ENCODE peak calls at places on chromosomes 6 and 20, in six cellular contexts. One of them, this sample, is unnamed.

GRCh38 chr6:134436281-134436815 is 118.4 kb upstream of the SGK1 start:
- DNase-seq in HCT116: peak; percentile 75
- DNase-seq in GM23248: peak; percentile 98
- DNase-seq in GM23338: no peak
- DNase-seq in SK-N-SH: no peak
- DNase-seq in PC-3: peak; percentile 90
- DNase-seq in this sample: peak; percentile 71

GRCh38 chr6:108275971-108276370 is 15.1 kb upstream of the SNX3 start:
- DNase-seq in HCT116: no peak
- DNase-seq in GM23248: no peak
- DNase-seq in GM23338: no peak
- DNase-seq in SK-N-SH: no peak
- DNase-seq in PC-3: no peak
- DNase-seq in this sample: peak; percentile 17

GRCh38 chr20:53263554-53264438 is 291.6 kb downstream of the TSHZ2 start:
- DNase-seq in HCT116: no peak
- DNase-seq in GM23248: no peak
- DNase-seq in GM23338: no peak
- DNase-seq in SK-N-SH: no peak
- DNase-seq in PC-3: no peak
- DNase-seq in this sample: no peak

GRCh38 chr6:16391451-16391912 is 153.1 kb downstream of the GMPR start:
- DNase-seq in HCT116: no peak
- DNase-seq in GM23248: peak; percentile 26
- DNase-seq in GM23338: no peak
- DNase-seq in SK-N-SH: no peak
- DNase-seq in PC-3: no peak
- DNase-seq in this sample: no peak

GRCh38 chr20:7703436-7703835 is 236.8 kb downstream of the HAO1 start:
- DNase-seq in HCT116: no peak
- DNase-seq in GM23248: no peak
- DNase-seq in GM23338: no peak
- DNase-seq in SK-N-SH: no peak
- DNase-seq in PC-3: no peak
- DNase-seq in this sample: no peak

GRCh38 chr6:87972279-87972678 is 75.4 kb upstream of the SPACA1 start:
- DNase-seq in HCT116: no peak
- DNase-seq in GM23248: no peak
- DNase-seq in GM23338: no peak
- DNase-seq in SK-N-SH: no peak
- DNase-seq in PC-3: no peak
- DNase-seq in this sample: no peak

GRCh38 chr6:27966044-27966443 is 9.0 kb downstream of the OR2B6 start:
- DNase-seq in HCT116: no peak
- DNase-seq in GM23248: no peak
- DNase-seq in GM23338: no peak
- DNase-seq in SK-N-SH: no peak
- DNase-seq in PC-3: no peak
- DNase-seq in this sample: no peak

GRCh38 chr20:59181936-59182335 is 18.3 kb downstream of the ZNF831 start:
- DNase-seq in HCT116: no peak
- DNase-seq in GM23248: no peak
- DNase-seq in GM23338: no peak
- DNase-seq in SK-N-SH: no peak
- DNase-seq in PC-3: no peak
- DNase-seq in this sample: no peak

GRCh38 chr6:101700655-101701054 is 307.1 kb downstream of the GRIK2 start:
- DNase-seq in HCT116: no peak
- DNase-seq in GM23248: no peak
- DNase-seq in GM23338: peak; percentile 30
- DNase-seq in SK-N-SH: no peak
- DNase-seq in PC-3: no peak
- DNase-seq in this sample: no peak

GRCh38 chr6:132147530-132148011 is 196.4 kb upstream of the CCN2 start:
- DNase-seq in HCT116: no peak
- DNase-seq in GM23248: peak; percentile 99
- DNase-seq in GM23338: peak; percentile 12
- DNase-seq in SK-N-SH: no peak
- DNase-seq in PC-3: no peak
- DNase-seq in this sample: no peak

GRCh38 chr6:5497896-5498578 is 236.7 kb downstream of the FARS2 start:
- DNase-seq in HCT116: no peak
- DNase-seq in GM23248: peak; percentile 92
- DNase-seq in GM23338: no peak
- DNase-seq in SK-N-SH: peak; percentile 10
- DNase-seq in PC-3: peak; percentile 80
- DNase-seq in this sample: no peak

GRCh38 chr20:35839891-35840290 is 68.1 kb downstream of the PHF20 start:
- DNase-seq in HCT116: no peak
- DNase-seq in GM23248: no peak
- DNase-seq in GM23338: no peak
- DNase-seq in SK-N-SH: no peak
- DNase-seq in PC-3: no peak
- DNase-seq in this sample: no peak

GRCh38 chr6:29834564-29835436 is 7.2 kb downstream of the HLA-G start:
- DNase-seq in HCT116: no peak
- DNase-seq in GM23248: peak; percentile 51
- DNase-seq in GM23338: peak; percentile 83
- DNase-seq in SK-N-SH: peak; percentile 41
- DNase-seq in PC-3: peak; percentile 62
- DNase-seq in this sample: no peak

GRCh38 chr6:83108378-83108777 is 40.9 kb downstream of the DOP1A start:
- DNase-seq in HCT116: no peak
- DNase-seq in GM23248: no peak
- DNase-seq in GM23338: no peak
- DNase-seq in SK-N-SH: no peak
- DNase-seq in PC-3: no peak
- DNase-seq in this sample: no peak

GRCh38 chr6:141097471-141097870 is 1035.3 kb upstream of the GJE1 start:
- DNase-seq in HCT116: no peak
- DNase-seq in GM23248: peak; percentile 48
- DNase-seq in GM23338: no peak
- DNase-seq in SK-N-SH: no peak
- DNase-seq in PC-3: no peak
- DNase-seq in this sample: no peak

GRCh38 chr6:90251295-90251992 is 45.2 kb downstream of the BACH2 start:
- DNase-seq in HCT116: no peak
- DNase-seq in GM23248: no peak
- DNase-seq in GM23338: no peak
- DNase-seq in SK-N-SH: no peak
- DNase-seq in PC-3: no peak
- DNase-seq in this sample: no peak

GRCh38 chr20:61355585-61355984 is 103.5 kb downstream of the CDH4 start:
- DNase-seq in HCT116: no peak
- DNase-seq in GM23248: no peak
- DNase-seq in GM23338: no peak
- DNase-seq in SK-N-SH: no peak
- DNase-seq in PC-3: no peak
- DNase-seq in this sample: no peak

GRCh38 chr20:4229415-4229814 is 214.1 kb upstream of the RNF24 start:
- DNase-seq in HCT116: no peak
- DNase-seq in GM23248: no peak
- DNase-seq in GM23338: no peak
- DNase-seq in SK-N-SH: no peak
- DNase-seq in PC-3: no peak
- DNase-seq in this sample: no peak

GRCh38 chr6:138309695-138310094 is 68.0 kb upstream of the SMIM28 start:
- DNase-seq in HCT116: no peak
- DNase-seq in GM23248: no peak
- DNase-seq in GM23338: no peak
- DNase-seq in SK-N-SH: no peak
- DNase-seq in PC-3: no peak
- DNase-seq in this sample: no peak

GRCh38 chr6:21596379-21597242 is 3.1 kb downstream of the SOX4 start:
- DNase-seq in HCT116: no peak
- DNase-seq in GM23248: peak; percentile 82
- DNase-seq in GM23338: peak; percentile 73
- DNase-seq in SK-N-SH: peak; percentile 68
- DNase-seq in PC-3: peak; percentile 66
- DNase-seq in this sample: peak; percentile 57

GRCh38 chr6:110689275-110689935 is 125.9 kb downstream of the CDK19 start:
- DNase-seq in HCT116: no peak
- DNase-seq in GM23248: no peak
- DNase-seq in GM23338: peak; percentile 41
- DNase-seq in SK-N-SH: no peak
- DNase-seq in PC-3: peak; percentile 63
- DNase-seq in this sample: no peak

GRCh38 chr6:110688661-110689268 is 126.5 kb downstream of the CDK19 start:
- DNase-seq in HCT116: no peak
- DNase-seq in GM23248: no peak
- DNase-seq in GM23338: peak; percentile 10
- DNase-seq in SK-N-SH: no peak
- DNase-seq in PC-3: peak; percentile 60
- DNase-seq in this sample: no peak

GRCh38 chr6:110690916-110691315 is 124.4 kb downstream of the CDK19 start:
- DNase-seq in HCT116: no peak
- DNase-seq in GM23248: no peak
- DNase-seq in GM23338: no peak
- DNase-seq in SK-N-SH: no peak
- DNase-seq in PC-3: no peak
- DNase-seq in this sample: no peak

GRCh38 chr6:110687326-110687725 is 127.9 kb downstream of the CDK19 start:
- DNase-seq in HCT116: no peak
- DNase-seq in GM23248: no peak
- DNase-seq in GM23338: no peak
- DNase-seq in SK-N-SH: no peak
- DNase-seq in PC-3: no peak
- DNase-seq in this sample: no peak

DNA sequence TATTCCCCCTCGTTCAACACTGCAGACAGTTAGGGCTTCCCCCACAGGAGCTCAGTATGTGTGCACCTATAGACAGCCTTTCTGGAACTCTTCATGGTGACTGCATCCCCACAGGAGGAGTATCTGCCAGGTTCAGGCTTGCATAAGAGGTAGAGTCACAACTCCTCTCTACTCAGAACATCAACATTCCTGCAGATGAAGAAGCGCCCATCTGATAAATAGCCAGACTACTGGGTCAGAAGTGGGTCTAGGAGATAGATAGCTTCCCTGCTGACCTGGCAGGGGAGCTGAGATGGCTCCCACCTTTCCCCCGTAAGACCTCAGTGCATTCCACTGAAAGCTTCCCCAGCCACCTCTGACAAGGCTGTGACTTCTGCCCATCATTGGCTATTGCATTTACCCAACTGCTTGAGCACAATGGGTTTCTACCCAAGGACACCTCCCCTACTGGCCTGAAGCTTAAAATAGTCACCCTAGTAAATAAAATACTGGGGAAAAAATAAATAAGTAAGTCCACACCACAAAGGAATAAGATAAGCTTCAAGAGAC is 125.1 kb downstream of the CDK19 start:
- DNase-seq in HCT116: no peak
- DNase-seq in GM23248: no peak
- DNase-seq in GM23338: no peak
- DNase-seq in SK-N-SH: no peak
- DNase-seq in PC-3: no peak
- DNase-seq in this sample: no peak
- H3K4me2 ChIP-seq in HCT116: no peak overlapping the region
- H3K4me2 ChIP-seq in GM23248: no peak overlapping the region
- H3K4me2 ChIP-seq in GM23338: no peak overlapping the region
- H3K4me2 ChIP-seq in SK-N-SH: no peak overlapping the region
- H3K4me2 ChIP-seq in PC-3: no peak overlapping the region
- H3K4me2 ChIP-seq in this sample: no peak overlapping the region

DNA sequence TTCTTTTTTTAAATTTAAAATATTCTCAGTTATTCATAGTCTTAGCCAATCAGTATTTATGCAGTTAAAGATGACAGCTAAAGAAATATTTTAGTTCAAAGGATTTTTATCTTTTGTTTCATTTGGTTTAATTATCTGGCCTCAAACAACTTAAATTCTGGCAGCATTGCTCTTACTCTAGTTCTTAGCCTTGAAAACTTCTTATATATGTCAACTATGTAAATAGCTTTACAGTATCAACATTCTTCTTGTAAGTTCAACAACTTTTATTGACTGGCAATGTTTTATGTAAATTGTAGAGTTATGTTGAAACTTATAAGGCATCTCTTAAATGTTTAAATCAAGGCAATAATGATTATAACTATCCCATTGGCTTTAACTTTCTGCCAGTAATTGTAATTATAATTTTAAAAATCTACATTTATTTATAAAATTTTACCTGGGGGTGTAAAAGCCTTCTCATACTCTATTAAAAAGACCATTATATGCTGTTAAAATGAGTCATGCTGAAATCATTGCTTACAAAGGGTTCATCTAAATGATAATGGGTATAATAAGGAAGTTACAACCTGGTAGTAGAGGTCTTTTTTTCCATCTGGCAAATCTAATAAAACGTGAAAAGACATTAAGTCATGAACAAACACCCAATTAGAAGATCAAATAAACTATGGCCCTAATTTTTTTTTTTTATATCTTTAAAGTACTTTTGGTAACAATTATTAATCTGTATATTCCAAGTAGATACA is 45.8 kb upstream of the FAM184A start:
- DNase-seq in HCT116: no peak
- DNase-seq in GM23248: no peak
- DNase-seq in GM23338: no peak
- DNase-seq in SK-N-SH: no peak
- DNase-seq in PC-3: peak; percentile 70
- DNase-seq in this sample: no peak
- H3K4me3 ChIP-seq in HCT116: no peak overlapping the region
- H3K4me3 ChIP-seq in GM23248: no peak overlapping the region
- H3K4me3 ChIP-seq in GM23338: no peak overlapping the region
- H3K4me3 ChIP-seq in SK-N-SH: no peak overlapping the region
- H3K4me3 ChIP-seq in PC-3: no peak overlapping the region
- H3K4me3 ChIP-seq in this sample: no peak overlapping the region

GRCh38 chr6:14630136-14630535 is 512.6 kb downstream of the CD83 start:
- DNase-seq in HCT116: no peak
- DNase-seq in GM23248: no peak
- DNase-seq in GM23338: no peak
- DNase-seq in SK-N-SH: no peak
- DNase-seq in PC-3: no peak
- DNase-seq in this sample: no peak

GRCh38 chr6:14622878-14623542 is 505.4 kb downstream of the CD83 start:
- DNase-seq in HCT116: no peak
- DNase-seq in GM23248: no peak
- DNase-seq in GM23338: no peak
- DNase-seq in SK-N-SH: no peak
- DNase-seq in PC-3: no peak
- DNase-seq in this sample: no peak

GRCh38 chr6:14622135-14622534 is 504.6 kb downstream of the CD83 start:
- DNase-seq in HCT116: no peak
- DNase-seq in GM23248: no peak
- DNase-seq in GM23338: peak; percentile 31
- DNase-seq in SK-N-SH: no peak
- DNase-seq in PC-3: no peak
- DNase-seq in this sample: peak; percentile 25

GRCh38 chr6:14621518-14621917 is 503.9 kb downstream of the CD83 start:
- DNase-seq in HCT116: no peak
- DNase-seq in GM23248: peak; percentile 34
- DNase-seq in GM23338: no peak
- DNase-seq in SK-N-SH: no peak
- DNase-seq in PC-3: no peak
- DNase-seq in this sample: no peak

GRCh38 chr6:14625173-14625895 is 507.8 kb downstream of the CD83 start:
- DNase-seq in HCT116: no peak
- DNase-seq in GM23248: no peak
- DNase-seq in GM23338: peak; percentile 60
- DNase-seq in SK-N-SH: no peak
- DNase-seq in PC-3: no peak
- DNase-seq in this sample: no peak
- TF ChIP-seq EZH2phosphoT487 in HCT116: no peak
- TF ChIP-seq EZH2phosphoT487 in GM23248: no peak
- TF ChIP-seq EZH2phosphoT487 in GM23338: no peak
- TF ChIP-seq EZH2phosphoT487 in SK-N-SH: no peak
- TF ChIP-seq EZH2phosphoT487 in PC-3: no peak
- TF ChIP-seq EZH2phosphoT487 in this sample: no peak

GRCh38 chr20:37881601-37882343 is 21.2 kb upstream of the VSTM2L start:
- DNase-seq in HCT116: no peak
- DNase-seq in GM23248: no peak
- DNase-seq in GM23338: no peak
- DNase-seq in SK-N-SH: peak; percentile 70
- DNase-seq in PC-3: no peak
- DNase-seq in this sample: no peak
- H3K4me2 ChIP-seq in HCT116: no peak overlapping the region
- H3K4me2 ChIP-seq in GM23248: no peak overlapping the region
- H3K4me2 ChIP-seq in GM23338: no peak overlapping the region
- H3K4me2 ChIP-seq in SK-N-SH: no peak overlapping the region
- H3K4me2 ChIP-seq in PC-3: no peak overlapping the region
- H3K4me2 ChIP-seq in this sample: no peak overlapping the region

This sample was measured in hepatocyte.